ENCODE peak calls at places on chromosome 9, in ten cellular contexts. A is activated T-helper 1 cell treated with Interleukin-2 at 50 U/mL for 16 hours, C is HTR-8/SVneo, M is SHP77, E is tibial artery, P is activated T-cell treated with anti-CD3 and anti-CD28 coated beads for 24 hours, O is RCC 7860, Z is endothelial cell, F is sigmoid colon, T is iPS-NIHi11. J is an unnamed sample.
A peak's percentile ranks its signal among the peaks of the same experiment; 100 is the strongest.

GRCh38 chr9:132797861-132798659 is 80.0 kb downstream of the AK8 start:
- DNase-seq in M (no peak), Z (no peak), C (no peak), F (no peak), P (no peak), O (no peak), E (peak; percentile 53), A (no peak), T (no peak), J (no peak)

GRCh38 chr9:12862596-12862995 is 87.8 kb downstream of the LURAP1L start:
- DNase-seq in F (no peak), O (no peak), Z (no peak), T (no peak), M (no peak), P (no peak), E (no peak), C (no peak), A (no peak), J (no peak)

GRCh38 chr9:132728071-132728470 is 57.8 kb downstream of the GTF3C4 start:
- DNase-seq in O (no peak), F (no peak), P (no peak), A (no peak), T (no peak), Z (no peak), C (no peak), M (no peak), E (no peak), J (no peak)

GRCh38 chr9:19239955-19240354 is 9.5 kb downstream of the DENND4C start:
- DNase-seq in O (no peak), M (no peak), P (no peak), E (no peak), F (no peak), A (no peak), C (no peak), T (no peak), Z (no peak), J (no peak)

GRCh38 chr9:82546131-82546530 is 516.8 kb downstream of the RASEF start:
- DNase-seq in E (no peak), P (no peak), Z (no peak), F (no peak), T (peak; percentile 33), A (no peak), C (no peak), O (no peak), M (no peak), J (no peak)

GRCh38 chr9:129697111-129697955 is 31.9 kb downstream of the PRRX2 start:
- DNase-seq in A (no peak), M (no peak), F (peak; percentile 79), O (no peak), P (peak; percentile 51), E (peak; percentile 79), C (peak; percentile 48), Z (peak; percentile 39), T (peak; percentile 94), J (no peak)

GRCh38 chr9:114209151-114209550 is 53.8 kb downstream of the COL27A1 start:
- DNase-seq in T (no peak), Z (no peak), F (no peak), P (no peak), O (no peak), E (no peak), C (no peak), A (no peak), M (no peak), J (no peak)

GRCh38 chr9:126723807-126724172 is 81.0 kb upstream of the ZBTB43 start:
- DNase-seq in E (no peak), Z (no peak), O (no peak), C (no peak), T (no peak), M (no peak), F (no peak), A (no peak), P (no peak), J (no peak)

GRCh38 chr9:107142430-107142829 is 140.6 kb upstream of the RAD23B start:
- DNase-seq in E (no peak), M (no peak), Z (no peak), P (no peak), C (no peak), F (no peak), O (no peak), A (no peak), T (no peak), J (no peak)

GRCh38 chr9:16442622-16443021 is 427.8 kb downstream of the BNC2 start:
- DNase-seq in P (no peak), C (peak; percentile 6), M (no peak), O (peak; percentile 51), Z (no peak), E (no peak), F (peak; percentile 80), A (no peak), T (peak; percentile 19), J (no peak)

GRCh38 chr9:4547016-4547415 is 56.7 kb downstream of the SLC1A1 start:
- DNase-seq in F (no peak), E (no peak), C (no peak), T (no peak), O (no peak), M (no peak), P (no peak), Z (no peak), A (no peak), J (no peak)

GRCh38 chr9:133701321-133701980 is 36.7 kb downstream of the SARDH start:
- DNase-seq in A (peak; percentile 32), E (no peak), O (no peak), T (no peak), C (no peak), P (peak; percentile 33), M (no peak), F (peak; percentile 48), Z (no peak), J (no peak)

GRCh38 chr9:29213374-29214161 is 1640.3 kb upstream of the C9orf72 start:
- DNase-seq in F (no peak), C (no peak), O (no peak), P (no peak), E (no peak), T (peak; percentile 60), M (peak; percentile 56), Z (peak; percentile 42), A (no peak), J (peak; percentile 19)

GRCh38 chr9:86795861-86796497 is 151.3 kb downstream of the GAS1 start:
- DNase-seq in Z (peak; percentile 20), O (no peak), M (no peak), F (peak; percentile 90), E (peak; percentile 71), A (no peak), C (no peak), T (peak; percentile 31), P (no peak), J (no peak)

GRCh38 chr9:120368799-120369198 is 211.2 kb downstream of the CDK5RAP2 start:
- DNase-seq in P (no peak), Z (no peak), A (no peak), C (no peak), E (peak; percentile 5), T (no peak), M (no peak), F (no peak), O (no peak), J (no peak)

GRCh38 chr9:137499416-137499815 is 40.3 kb upstream of the NSMF start:
- DNase-seq in P (no peak), C (no peak), F (no peak), Z (no peak), T (no peak), O (no peak), E (no peak), M (no peak), A (no peak), J (no peak)

GRCh38 chr9:115596743-115597080 is 478.8 kb upstream of the TNC start:
- DNase-seq in F (no peak), A (no peak), P (no peak), M (no peak), Z (no peak), C (no peak), O (no peak), E (no peak), T (no peak), J (no peak)

GRCh38 chr9:118595719-118596305 is 773.4 kb downstream of the BRINP1 start:
- DNase-seq in A (no peak), T (peak; percentile 41), E (no peak), Z (peak; percentile 48), O (peak; percentile 73), C (peak; percentile 24), F (peak; percentile 66), P (no peak), M (peak; percentile 7), J (no peak)

GRCh38 chr9:71446499-71447411 is 321.6 kb downstream of the CEMIP2 start:
- DNase-seq in A (no peak), T (peak; percentile 82), M (peak; percentile 58), O (no peak), E (no peak), F (no peak), Z (peak; percentile 84), C (peak; percentile 12), P (peak; percentile 14), J (no peak)

GRCh38 chr9:111878946-111879345 is 17.7 kb upstream of the UGCG start:
- DNase-seq in C (no peak), Z (no peak), O (no peak), E (no peak), F (no peak), P (no peak), M (no peak), T (no peak), A (no peak), J (no peak)

GRCh38 chr9:37801959-37802711 is 1.5 kb downstream of the DCAF10 start:
- DNase-seq in E (no peak), A (no peak), O (no peak), F (no peak), M (no peak), T (no peak), C (no peak), P (no peak), Z (no peak), J (no peak)

GRCh38 chr9:134057751-134058701 is 9.8 kb downstream of the BRD3 start:
- DNase-seq in O (no peak), A (no peak), C (no peak), M (no peak), E (peak; percentile 11), F (peak; percentile 55), Z (no peak), T (peak; percentile 23), P (no peak), J (no peak)

J was measured in natural killer cell.